ENCODE peak calls at places on chromosomes 13 and 19, in eight cellular contexts. K is astrocyte of the spinal cord, U is ascending aorta, E is bronchial epithelial cell, Y is PC-3, S is psoas muscle, Q is fibroblast of pulmonary artery, H is lung. J is an unnamed sample.

GRCh38 chr13:66329988-66330429 is 900.1 kb downstream of the PCDH9 start:
- DNase-seq in K (peak; percentile 35), U (no peak), E (no peak), Y (no peak), S (no peak), Q (no peak), H (no peak), J (peak; percentile 73)

GRCh38 chr13:27923794-27924528 is 4.2 kb downstream of the PDX1 start:
- DNase-seq in K (no peak), U (no peak), E (no peak), Y (no peak), S (no peak), Q (no peak), H (no peak), J (no peak)

GRCh38 chr13:74573654-74574053 is 439.4 kb upstream of the KLF12 start:
- DNase-seq in K (no peak), U (no peak), E (no peak), Y (no peak), S (no peak), Q (no peak), H (no peak), J (no peak)

GRCh38 chr13:25963681-25964080 is 88.1 kb downstream of the SHISA2 start:
- DNase-seq in K (no peak), U (no peak), E (no peak), Y (peak; percentile 68), S (no peak), Q (peak; percentile 8), H (no peak), J (peak; percentile 22)

GRCh38 chr13:20994441-20994821 is 67.0 kb downstream of the LATS2 start:
- DNase-seq in K (no peak), U (no peak), E (no peak), Y (no peak), S (no peak), Q (no peak), H (no peak), J (no peak)

GRCh38 chr13:111183959-111184684 is 69.0 kb downstream of the ARHGEF7 start:
- DNase-seq in K (no peak), U (no peak), E (no peak), Y (no peak), S (no peak), Q (no peak), H (no peak), J (peak; percentile 31)

GRCh38 chr13:51282322-51282721 is 57.2 kb upstream of the SERPINE3 start:
- DNase-seq in K (no peak), U (no peak), E (no peak), Y (no peak), S (no peak), Q (no peak), H (no peak), J (no peak)

GRCh38 chr13:68970532-68970931 is 1137.1 kb upstream of the ATXN8OS start:
- DNase-seq in K (no peak), U (no peak), E (no peak), Y (no peak), S (no peak), Q (no peak), H (no peak), J (no peak)

GRCh38 chr19:16645140-16645539 is 14.8 kb downstream of the SMIM7 start:
- DNase-seq in K (no peak), U (no peak), E (no peak), Y (no peak), S (no peak), Q (no peak), H (no peak), J (no peak)

GRCh38 chr19:30061557-30062330 is 119.7 kb downstream of the URI1 start:
- DNase-seq in K (no peak), U (no peak), E (no peak), Y (no peak), S (no peak), Q (no peak), H (no peak), J (no peak)

GRCh38 chr13:52053460-52053859 is 29.0 kb downstream of the UTP14C start:
- DNase-seq in K (no peak), U (no peak), E (peak; percentile 15), Y (no peak), S (no peak), Q (no peak), H (no peak), J (no peak)

GRCh38 chr19:56111601-56112312 is 9.3 kb downstream of the ZNF787 start:
- DNase-seq in K (no peak), U (no peak), E (peak; percentile 32), Y (no peak), S (peak; percentile 45), Q (no peak), H (peak; percentile 62), J (peak; percentile 54)

GRCh38 chr13:47334173-47334572 is 437.3 kb upstream of the HTR2A start:
- DNase-seq in K (peak; percentile 98), U (no peak), E (no peak), Y (peak; percentile 61), S (peak; percentile 27), Q (peak; percentile 59), H (no peak), J (peak; percentile 94)

GRCh38 chr19:45340899-45341453 is 426 bp downstream of the KLC3 start:
- DNase-seq in K (no peak), U (no peak), E (peak; percentile 21), Y (no peak), S (no peak), Q (no peak), H (no peak), J (peak; percentile 11)

GRCh38 chr13:78603240-78603947 is at the start of gene POU4F1:
- DNase-seq in K (no peak), U (no peak), E (peak; percentile 29), Y (no peak), S (peak; percentile 59), Q (peak; percentile 29), H (no peak), J (no peak)

GRCh38 chr13:102347490-102347889 is 54.4 kb downstream of the FGF14 start:
- DNase-seq in K (no peak), U (no peak), E (no peak), Y (no peak), S (no peak), Q (no peak), H (no peak), J (no peak)

GRCh38 chr19:19179548-19180441 is 9.7 kb upstream of the MEF2B start:
- DNase-seq in K (no peak), U (no peak), E (no peak), Y (no peak), S (no peak), Q (no peak), H (no peak), J (no peak)

DNA sequence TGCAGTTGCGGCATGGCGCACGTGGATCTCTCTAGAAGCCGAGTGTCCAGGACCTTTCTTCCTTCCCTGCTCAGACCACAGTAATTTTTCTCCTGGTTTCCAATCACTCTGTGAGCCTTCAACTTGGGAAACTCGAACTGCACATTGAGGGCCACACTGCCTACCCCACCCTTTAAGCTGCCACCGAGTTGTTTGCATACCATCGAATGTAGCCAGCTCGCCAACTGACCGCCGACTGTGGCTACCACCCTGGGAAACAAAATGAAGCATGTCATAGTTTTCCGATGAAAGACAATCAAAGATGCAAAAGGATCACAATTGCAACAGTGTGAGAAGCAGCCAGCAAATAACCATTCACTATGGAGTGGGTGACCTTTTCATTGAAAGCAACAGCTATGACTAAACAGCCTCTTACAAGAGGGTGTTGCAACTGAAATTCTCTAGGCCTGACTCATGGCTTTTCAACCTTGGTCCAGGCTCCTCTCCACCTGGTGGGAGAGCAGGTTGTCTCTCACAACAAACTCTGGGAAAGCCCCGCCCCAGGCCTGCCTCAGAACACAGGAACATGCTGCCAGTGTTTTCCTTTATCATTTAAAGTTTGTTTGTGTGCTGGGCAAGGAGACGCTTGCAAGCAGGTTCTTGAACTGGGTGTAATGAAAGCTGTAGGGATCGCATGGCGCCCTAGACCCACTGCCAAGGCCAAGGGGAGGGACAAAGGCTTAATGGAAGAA is 141.7 kb upstream of the SERP2 start:
- DNase-seq in K (peak; percentile 98), U (no peak), E (peak; percentile 100), Y (peak; percentile 97), S (peak; percentile 72), Q (peak; percentile 98), H (peak; percentile 89), J (peak; percentile 86)
- TF ChIP-seq CTCF in K (no peak), U (no peak), E (peak; percentile 36), Y (no peak), S (peak; percentile 18), Q (peak; percentile 19), H (no peak), J (no peak)

GRCh38 chr19:5950744-5951143 is 27.2 kb downstream of the RANBP3 start:
- DNase-seq in K (no peak), U (no peak), E (no peak), Y (no peak), S (no peak), Q (no peak), H (no peak), J (no peak)
- H3K4me3 ChIP-seq in K (no peak overlapping the region), U (no peak overlapping the region), E (no peak overlapping the region), Y (no peak overlapping the region), S (no peak overlapping the region), Q (no peak overlapping the region), H (no peak overlapping the region), J (no peak overlapping the region)

DNA sequence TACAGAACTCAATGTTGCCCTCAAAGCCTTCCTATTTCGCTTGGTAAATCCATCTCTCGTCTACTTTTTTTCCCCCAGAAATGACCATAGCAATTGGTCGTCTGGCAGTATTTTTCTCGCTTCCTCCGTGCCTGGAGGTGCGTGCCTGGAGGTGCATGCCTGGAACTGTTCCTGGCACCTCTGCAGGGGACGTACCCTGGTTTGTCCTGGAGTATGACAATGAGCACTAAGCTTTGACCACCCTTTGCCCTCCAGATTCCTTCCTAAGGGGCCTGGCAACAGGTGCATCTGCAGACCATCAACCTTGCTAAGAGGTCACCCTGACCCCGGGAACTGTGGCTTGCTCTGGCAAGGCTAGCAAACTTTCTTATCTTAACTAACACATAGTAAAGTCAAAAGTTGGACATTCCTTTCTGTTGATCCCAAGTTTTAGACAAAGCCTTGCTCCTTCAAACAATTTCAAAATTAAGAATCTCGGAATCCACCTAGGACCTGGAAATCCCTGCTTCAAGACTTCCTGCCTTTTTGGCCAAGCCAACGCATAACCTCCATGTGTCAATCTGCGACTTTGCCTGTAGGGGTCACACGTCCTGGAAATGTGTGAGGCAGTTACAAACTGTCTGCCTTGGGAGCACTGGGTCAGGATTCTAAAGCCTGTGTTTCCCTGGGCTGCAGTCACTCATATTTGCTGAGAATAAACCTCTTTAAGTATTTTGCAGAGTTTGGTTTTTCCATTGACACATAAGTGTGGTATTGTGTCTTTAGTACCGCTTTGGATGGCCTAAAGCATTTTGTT is 28.8 kb upstream of the TUBGCP3 start:
- DNase-seq in K (peak; percentile 13), U (no peak), E (peak; percentile 49), Y (peak; percentile 53), S (no peak), Q (peak; percentile 59), H (no peak), J (peak; percentile 69)
- TF ChIP-seq CTCF in K (peak; percentile 62), U (no peak), E (peak; percentile 67), Y (peak; percentile 68), S (peak; percentile 48), Q (peak; percentile 71), H (peak; percentile 26), J (peak; percentile 60)

DNA sequence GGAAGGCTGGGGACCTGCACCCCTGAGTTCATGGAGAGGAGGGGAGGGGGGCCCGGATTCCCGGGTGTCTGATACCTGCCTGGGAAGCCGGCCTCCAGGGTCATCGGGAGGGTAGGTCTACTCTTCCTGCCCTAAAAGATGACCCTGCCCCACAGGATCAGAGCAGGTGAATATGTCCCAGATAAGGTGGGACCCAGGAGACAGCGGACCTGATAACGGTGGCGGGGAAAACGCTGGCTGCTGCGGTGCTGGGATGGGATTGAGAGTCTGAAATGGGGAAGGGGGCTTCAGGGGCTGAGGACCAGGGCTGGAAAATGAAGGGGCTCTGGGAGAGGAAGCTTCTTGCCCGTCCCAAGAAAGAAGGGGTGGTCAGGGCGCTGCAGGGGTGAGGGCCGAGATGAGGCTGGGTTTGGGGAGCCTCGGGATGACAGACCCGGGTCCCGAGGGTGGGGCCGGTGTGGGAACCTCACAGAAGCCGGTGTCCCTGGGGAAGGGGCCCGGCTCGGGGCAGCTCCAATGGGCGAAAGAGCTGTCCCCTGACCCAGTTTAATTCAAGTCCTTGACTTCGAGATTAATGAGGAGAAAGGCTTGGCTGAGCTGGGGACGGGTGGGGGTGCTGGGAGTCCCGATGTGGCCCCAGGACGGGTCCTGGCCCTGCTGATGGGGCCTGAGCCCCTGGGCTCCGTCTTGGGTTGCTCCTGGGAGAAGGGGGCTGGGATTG is 797 bp downstream of the TTYH1 start:
- DNase-seq in K (no peak), U (no peak), E (no peak), Y (no peak), S (no peak), Q (no peak), H (no peak), J (no peak)
- H3K4me3 ChIP-seq in K (no peak overlapping the region), U (no peak overlapping the region), E (no peak overlapping the region), Y (no peak overlapping the region), S (no peak overlapping the region), Q (no peak overlapping the region), H (no peak overlapping the region), J (no peak overlapping the region)

J was measured in foreskin fibroblast.